ENCODE peak calls at places on chromosomes 4 and X, in seven cellular contexts. W, V, K, S, N, J and Q are unnamed samples.

GRCh38 chrX:24464836-24465523 is at the start of gene PDK3:
- DNase-seq in V (peak), K (peak), S (peak), N (peak), J (peak), W (peak), Q (peak)

GRCh38 chr4:2794707-2795557 is 2.0 kb downstream of the SH3BP2 start:
- DNase-seq in W (peak), K (peak), V (peak), S (peak), J (no peak), N (peak), Q (peak)

GRCh38 chrX:118038614-118039365 is 77.8 kb downstream of the KLHL13 start:
- DNase-seq in V (no peak), J (no peak), K (no peak), N (no peak), S (no peak), W (no peak), Q (no peak)

GRCh38 chr4:170305627-170306026 is 215.9 kb upstream of the AADAT start:
- DNase-seq in N (no peak), S (no peak), V (no peak), J (no peak), K (no peak), W (no peak), Q (no peak)

GRCh38 chrX:46849933-46850332 is 13.1 kb downstream of the RP2 start:
- DNase-seq in K (no peak), V (no peak), J (no peak), S (peak), W (no peak), N (no peak), Q (no peak)

GRCh38 chr4:183797445-183798248 is 107.5 kb upstream of the STOX2 start:
- DNase-seq in S (peak), V (no peak), W (peak), J (no peak), K (no peak), N (peak), Q (no peak)

GRCh38 chr4:47031011-47031678 is at the start of gene GABRB1:
- DNase-seq in V (no peak), N (peak), K (no peak), J (peak), S (peak), W (peak), Q (peak)

GRCh38 chr4:169968999-169969398 is 57.2 kb downstream of the MFAP3L start:
- DNase-seq in W (no peak), S (peak), K (no peak), J (no peak), N (no peak), V (no peak), Q (no peak)

GRCh38 chr4:48490012-48490679 is at the start of gene ZAR1:
- DNase-seq in V (no peak), K (no peak), J (no peak), S (no peak), W (no peak), N (peak), Q (no peak)

GRCh38 chrX:50920132-50920531 is 9.6 kb downstream of the BMP15 start:
- DNase-seq in S (peak), V (no peak), J (no peak), K (peak), W (no peak), N (no peak), Q (no peak)

GRCh38 chrX:1425381-1425780 is 27.3 kb downstream of the ASMTL start:
- DNase-seq in K (no peak), S (no peak), J (no peak), V (no peak), N (no peak), W (no peak), Q (peak)

GRCh38 chr4:40702800-40703151 is 47.0 kb upstream of the NSUN7 start:
- DNase-seq in V (no peak), K (no peak), J (no peak), S (no peak), W (no peak), N (no peak), Q (no peak)

GRCh38 chrX:1932231-1932630 is 317.4 kb downstream of the ASMT start:
- DNase-seq in N (no peak), K (no peak), S (no peak), V (no peak), J (no peak), W (no peak), Q (no peak)

GRCh38 chr4:2449511-2450392 is 19.2 kb upstream of the RNF4 start:
- DNase-seq in N (no peak), K (no peak), V (no peak), W (no peak), J (no peak), S (no peak), Q (peak)

GRCh38 chr4:117085185-117085701 is at the start of gene TRAM1L1:
- DNase-seq in J (peak), N (peak), V (peak), S (peak), K (peak), W (peak), Q (peak)

GRCh38 chrX:1031521-1032430 is 180.7 kb downstream of the CRLF2 start:
- DNase-seq in V (peak), S (no peak), N (no peak), K (no peak), W (no peak), J (no peak), Q (no peak)

GRCh38 chrX:119234931-119235555 is 1.0 kb upstream of the PGRMC1 start:
- DNase-seq in V (no peak), W (no peak), S (no peak), J (no peak), K (no peak), N (peak), Q (no peak)

GRCh38 chr4:175139205-175139604 is 221.0 kb downstream of the ADAM29 start:
- DNase-seq in V (no peak), J (no peak), N (no peak), W (no peak), K (no peak), S (no peak), Q (no peak)
- TF ChIP-seq EP300 in V (no peak), J (no peak), N (no peak), W (no peak), K (no peak), S (no peak), Q (no peak)

DNA sequence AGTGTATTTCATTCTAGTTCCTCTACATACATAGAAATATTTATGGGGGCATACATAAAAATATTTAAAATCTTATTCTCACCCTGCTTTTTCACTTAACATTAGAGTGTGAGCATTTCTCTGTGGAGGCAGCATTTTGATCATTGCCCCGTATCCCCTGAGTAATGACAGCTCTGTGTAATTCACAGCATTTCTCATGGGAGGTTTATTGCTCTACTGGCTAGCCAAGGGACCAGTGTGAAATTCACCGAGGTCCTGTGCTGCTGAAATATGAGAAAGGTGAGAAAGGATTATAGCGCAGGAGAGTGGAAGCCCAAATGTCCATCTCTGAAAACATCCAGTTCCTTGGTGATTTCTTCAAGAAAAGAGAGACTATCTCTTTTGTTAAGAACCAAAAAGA is 22.9 kb downstream of the PDGFC start:
- DNase-seq in K (no peak), J (no peak), N (no peak), S (no peak), V (no peak), W (no peak), Q (no peak)
- TF ChIP-seq EP300 in K (no peak), J (no peak), N (no peak), S (no peak), V (no peak), W (no peak), Q (no peak)

GRCh38 chr4:144718958-144719512 is 73.1 kb downstream of the HHIP start:
- DNase-seq in V (no peak), W (no peak), J (no peak), K (no peak), S (no peak), N (no peak), Q (no peak)
- TF ChIP-seq EP300 in V (no peak), W (no peak), J (no peak), K (no peak), S (no peak), N (no peak), Q (no peak)

GRCh38 chr4:160831165-160831922 is 1332.5 kb downstream of the FSTL5 start:
- DNase-seq in W (no peak), N (no peak), V (no peak), S (no peak), J (no peak), K (no peak), Q (no peak)
- TF ChIP-seq EP300 in W (no peak), N (no peak), V (no peak), S (no peak), J (no peak), K (no peak), Q (no peak)

GRCh38 chrX:68748030-68748429 is 80.8 kb upstream of the EFNB1 start:
- DNase-seq in V (no peak), J (no peak), N (no peak), K (no peak), S (no peak), W (no peak), Q (no peak)
- TF ChIP-seq EP300 in V (no peak), J (no peak), N (no peak), K (no peak), S (no peak), W (no peak), Q (no peak)

DNA sequence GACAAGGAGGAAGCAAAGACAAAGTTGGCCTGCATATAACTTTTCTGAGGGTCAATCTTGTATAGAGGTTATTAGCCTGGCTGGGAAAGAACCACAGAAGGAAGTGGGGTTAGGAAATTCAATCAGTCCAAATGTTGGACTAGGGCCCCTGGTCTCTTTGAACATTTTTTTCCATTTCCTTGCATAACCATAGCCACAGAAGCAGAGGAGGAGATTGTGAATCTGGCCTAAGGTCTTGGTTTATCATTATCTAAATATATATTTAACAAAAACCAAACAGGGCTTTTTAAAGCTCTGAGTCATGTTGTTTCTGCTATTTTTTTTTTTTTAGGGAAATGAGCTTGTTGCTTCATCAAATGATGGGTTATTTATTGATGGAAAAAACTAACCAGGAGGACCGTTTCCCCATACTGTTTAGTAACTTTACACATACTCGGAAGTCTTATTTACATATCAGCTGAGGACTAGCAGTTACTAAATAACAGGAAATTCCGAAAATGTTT is 97.7 kb upstream of the ACSL4 start:
- DNase-seq in J (no peak), S (peak), N (no peak), K (no peak), W (no peak), V (no peak), Q (no peak)
- TF ChIP-seq EP300 in J (no peak), S (peak), N (no peak), K (no peak), W (no peak), V (no peak), Q (no peak)

GRCh38 chr4:66750273-66750672 is 795.0 kb downstream of the CENPC start:
- DNase-seq in V (no peak), K (no peak), N (no peak), S (no peak), W (no peak), J (no peak), Q (no peak)
- TF ChIP-seq EP300 in V (no peak), K (no peak), N (no peak), S (no peak), W (no peak), J (no peak), Q (no peak)

GRCh38 chr4:126850286-126850685 is 782.5 kb upstream of the INTU start:
- DNase-seq in J (no peak), S (peak), W (no peak), N (no peak), V (no peak), K (peak), Q (no peak)
- TF ChIP-seq EP300 in J (no peak), S (peak), W (no peak), N (no peak), V (no peak), K (peak), Q (no peak)